ENCODE peak calls at places on chromosomes 6 and 20, in six cellular contexts. X, F, N, G, K and L are unnamed samples. For H3K4me1, the result is how much of the 10 kb centered on the place peaks cover.

GRCh38 chr20:18443841-18444240 is 23.0 kb downstream of the DZANK1 start:
- DNase-seq in G (no peak), N (no peak), X (no peak), K (no peak), F (no peak), L (no peak)

GRCh38 chr20:29876911-29877285 is 1380.6 kb upstream of the DEFB115 start:
- DNase-seq in N (no peak), F (no peak), G (no peak), K (no peak), X (no peak), L (no peak)

GRCh38 chr6:134683783-134684765 is 265.8 kb downstream of the ALDH8A1 start:
- DNase-seq in X (peak), G (no peak), K (no peak), N (no peak), F (no peak), L (no peak)

GRCh38 chr20:40497781-40498691 is 191.0 kb downstream of the MAFB start:
- DNase-seq in F (no peak), N (no peak), X (peak), K (no peak), G (no peak), L (no peak)

GRCh38 chr6:147268254-147268653 is 64.0 kb downstream of the STXBP5 start:
- DNase-seq in G (no peak), K (no peak), N (no peak), X (peak), F (no peak), L (no peak)

GRCh38 chr6:104118274-104118673 is 741.4 kb downstream of the HACE1 start:
- DNase-seq in F (no peak), N (no peak), X (peak), K (peak), G (no peak), L (no peak)

GRCh38 chr6:34073504-34073903 is 72.4 kb downstream of the GRM4 start:
- DNase-seq in F (no peak), X (no peak), K (no peak), G (no peak), N (no peak), L (no peak)

GRCh38 chr6:144675231-144675861 is 390.2 kb downstream of the UTRN start:
- DNase-seq in X (peak), K (no peak), N (no peak), G (peak), F (no peak), L (no peak)

GRCh38 chr6:118042855-118043254 is 135.8 kb downstream of the SLC35F1 start:
- DNase-seq in F (no peak), K (no peak), X (no peak), N (no peak), G (no peak), L (no peak)

GRCh38 chr20:47262365-47263013 is 94.0 kb downstream of the ZMYND8 start:
- DNase-seq in X (no peak), G (no peak), N (no peak), F (no peak), K (no peak), L (peak)
- H3K4me1 ChIP-seq in X (under half), G (under half), N (under half), F (under half), K (under half), L (half or more)

GRCh38 chr20:3210346-3210745 is 1.0 kb downstream of the ITPA start:
- DNase-seq in G (no peak), N (no peak), F (no peak), K (no peak), X (no peak), L (no peak)
- H2AFZ ChIP-seq in G (no peak), N (no peak), F (no peak), K (no peak), X (peak), L (no peak)

GRCh38 chr6:98838027-98838426 is 3.7 kb downstream of the POU3F2 start:
- DNase-seq in K (no peak), G (no peak), N (no peak), X (no peak), F (no peak), L (no peak)

GRCh38 chr6:98840385-98840784 is 6.0 kb downstream of the POU3F2 start:
- DNase-seq in G (no peak), K (no peak), X (no peak), F (no peak), N (no peak), L (no peak)

GRCh38 chr6:98841114-98841513 is 6.7 kb downstream of the POU3F2 start:
- DNase-seq in K (no peak), X (no peak), F (no peak), G (no peak), N (no peak), L (no peak)

GRCh38 chr6:98841589-98842488 is 7.5 kb downstream of the POU3F2 start:
- DNase-seq in G (no peak), F (no peak), N (no peak), K (no peak), X (no peak), L (no peak)

DNA sequence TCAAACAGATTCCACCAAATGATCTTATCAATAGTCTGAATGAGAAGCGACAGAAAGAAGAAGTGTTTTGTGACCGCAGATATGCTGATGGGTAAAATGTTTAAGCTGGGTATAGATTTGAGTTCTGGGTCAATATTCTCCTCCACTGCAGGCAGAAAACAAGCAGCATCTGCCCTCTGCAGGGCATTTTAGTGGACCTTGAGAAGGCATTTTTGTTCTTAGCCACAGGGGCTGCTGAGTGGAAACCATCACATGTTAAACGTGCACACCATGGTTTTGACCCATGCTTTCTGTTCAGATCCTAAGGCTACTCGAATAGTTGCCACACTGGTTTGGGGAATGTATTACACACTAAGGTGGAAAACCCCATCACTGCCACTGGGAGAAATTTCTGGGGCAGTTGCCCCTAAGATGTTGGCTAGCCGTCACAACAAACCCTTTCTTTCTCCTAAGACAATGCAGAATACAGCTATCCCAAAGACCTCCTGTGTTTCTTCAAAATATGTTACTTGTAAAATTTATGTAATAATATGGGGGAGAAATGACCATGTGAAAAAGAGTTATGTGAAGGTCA is 5.5 kb downstream of the POU3F2 start:
- DNase-seq in X (no peak), N (no peak), G (peak), K (no peak), F (peak), L (no peak)
- TF ChIP-seq CTCF in X (peak), N (peak), G (peak), K (peak), F (peak), L (no peak)

DNA sequence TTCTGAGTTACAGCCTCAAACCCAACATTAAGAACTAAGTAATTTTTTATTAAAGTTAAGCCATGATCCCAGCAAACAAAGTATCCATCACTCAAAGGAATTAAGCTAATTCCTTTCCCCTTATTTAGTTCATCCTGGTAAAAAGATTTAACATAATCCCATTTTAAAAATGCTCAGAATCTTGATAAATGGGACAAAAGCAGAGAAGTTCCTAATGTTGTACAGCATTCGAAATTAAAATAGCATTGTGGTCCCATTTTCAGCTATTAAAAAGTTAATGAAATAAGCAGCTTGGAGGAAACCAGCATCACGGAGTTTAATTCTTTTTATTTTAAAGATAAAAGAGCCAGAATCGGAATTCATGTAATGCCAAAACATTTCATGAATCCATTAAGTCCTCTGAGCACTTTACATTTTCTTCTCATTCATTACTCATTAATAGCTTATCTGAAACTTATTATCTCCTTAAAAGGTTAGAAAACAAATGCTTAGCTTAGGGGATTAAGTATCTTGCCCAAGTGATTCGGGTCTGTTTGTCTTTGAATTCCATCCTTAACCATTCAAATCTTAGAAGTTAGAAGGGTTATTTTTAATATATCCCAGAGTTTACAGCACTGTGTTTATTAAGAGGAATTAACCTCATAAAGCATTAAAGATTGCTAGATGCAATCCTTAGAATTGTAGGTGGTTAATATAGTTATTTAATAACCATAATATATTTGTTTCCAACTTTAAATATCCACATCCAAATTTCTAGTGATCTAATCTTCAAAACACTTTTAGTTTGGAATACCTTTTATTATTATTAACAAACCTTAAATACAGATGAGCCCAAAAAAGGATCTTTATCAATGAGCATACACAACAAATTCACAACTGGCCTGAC is 11.2 kb downstream of the RBM39 start:
- DNase-seq in K (no peak), G (no peak), N (no peak), F (no peak), X (no peak), L (no peak)
- H3K4me1 ChIP-seq in K (under half), G (under half), N (under half), F (under half), X (under half), L (under half)

DNA sequence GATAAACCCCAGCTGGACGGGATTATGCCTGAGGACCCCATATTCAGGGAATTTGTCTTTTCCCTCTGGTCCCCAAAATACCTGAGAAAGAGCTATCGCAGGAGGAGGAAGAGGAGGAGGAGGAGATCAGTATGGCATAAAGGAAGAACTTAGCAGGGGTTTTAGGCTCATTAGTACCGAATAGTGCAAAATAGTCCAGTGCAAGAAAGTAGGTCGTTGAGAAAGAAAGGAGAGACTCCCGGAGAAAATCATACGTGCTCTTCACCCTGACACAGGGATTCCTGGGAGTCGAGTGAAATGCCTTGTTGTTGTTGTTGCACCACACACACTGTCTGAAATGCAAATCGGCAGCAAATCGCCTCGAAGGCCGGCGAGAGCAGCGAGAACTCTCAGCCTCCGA is 178.9 kb upstream of the ARID1B start:
- DNase-seq in G (no peak), N (no peak), X (no peak), K (no peak), F (no peak), L (no peak)
- H2AFZ ChIP-seq in G (no peak), N (no peak), X (no peak), K (no peak), F (peak), L (no peak)

DNA sequence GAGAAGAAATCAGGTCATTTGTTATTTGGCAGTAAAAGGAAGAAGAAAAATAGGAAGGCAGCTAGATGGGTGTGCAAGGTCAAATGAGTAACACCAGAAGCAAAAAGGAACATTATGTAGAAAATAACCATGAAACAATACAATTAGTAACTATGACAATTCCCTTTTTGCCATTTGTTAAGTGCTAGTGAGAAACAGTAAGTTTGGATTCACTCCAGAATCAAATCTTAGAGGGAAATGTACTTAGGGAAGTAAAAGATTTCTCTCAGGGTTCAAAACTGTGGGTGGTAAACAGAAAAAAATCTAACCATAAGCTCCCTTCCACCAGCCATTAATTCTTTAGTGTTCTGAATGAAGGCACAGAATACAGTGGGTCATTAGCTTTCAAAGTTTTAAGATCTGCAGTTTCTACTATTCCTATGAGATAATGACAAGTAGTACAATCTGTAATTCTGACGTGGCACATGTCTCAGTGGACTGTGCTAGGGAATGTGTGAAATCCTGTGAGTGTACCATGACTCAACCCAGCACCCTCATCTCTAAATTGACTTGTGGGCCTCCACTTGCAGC is 17.1 kb downstream of the REPS1 start:
- DNase-seq in X (peak), G (peak), N (no peak), K (peak), F (no peak), L (no peak)
- TF ChIP-seq CTCF in X (no peak), G (no peak), N (no peak), K (no peak), F (no peak), L (no peak)

DNA sequence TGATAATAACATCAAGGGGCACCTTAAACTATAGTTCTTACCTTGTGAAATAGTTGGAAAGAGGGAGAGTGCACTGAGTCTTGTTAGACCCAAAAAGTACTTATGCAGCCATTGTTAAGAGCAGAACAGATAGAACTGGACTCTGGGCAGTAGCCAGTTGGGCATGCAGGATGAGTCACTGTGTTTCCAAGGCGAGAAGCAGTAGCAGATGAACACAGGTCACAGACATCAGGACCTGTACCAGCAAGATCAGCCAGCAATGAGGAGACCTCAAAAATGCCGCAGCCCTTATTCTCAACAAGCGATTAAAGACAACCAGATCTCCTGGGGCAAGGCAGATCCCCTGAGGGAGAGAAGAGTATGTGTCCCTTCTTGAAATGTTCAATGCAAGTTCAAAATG is 79.0 kb downstream of the SAMD3 start:
- DNase-seq in K (no peak), G (no peak), X (peak), F (no peak), N (no peak), L (no peak)
- H3K4me1 ChIP-seq in K (under half), G (under half), X (under half), F (under half), N (under half), L (under half)

GRCh38 chr6:157767757-157768156 is 55.3 kb upstream of the SNX9 start:
- DNase-seq in X (no peak), K (no peak), F (no peak), G (no peak), N (no peak), L (no peak)
- H2AFZ ChIP-seq in X (no peak), K (no peak), F (no peak), G (no peak), N (no peak), L (no peak)

DNA sequence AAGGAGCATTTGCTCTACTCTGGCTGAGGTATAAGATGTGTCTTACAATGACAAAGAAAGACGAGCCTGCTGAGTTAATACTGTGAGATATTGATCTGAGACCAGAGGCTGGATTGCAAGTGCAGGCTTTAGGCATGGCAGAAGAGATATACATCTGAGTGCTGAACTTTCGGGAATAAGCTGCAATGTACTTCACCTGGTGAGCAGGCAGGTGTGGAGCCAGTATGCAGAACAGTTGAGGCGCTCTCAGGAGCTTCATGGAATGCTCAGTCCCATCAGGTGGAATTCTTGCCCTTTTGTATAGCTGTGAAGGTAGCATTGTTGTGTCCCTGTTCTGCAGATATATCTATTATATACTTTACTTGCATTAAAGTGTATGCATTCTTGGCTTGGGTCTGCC is 179.3 kb upstream of the RIMS1 start:
- DNase-seq in X (no peak), K (no peak), N (no peak), G (no peak), F (peak), L (no peak)
- TF ChIP-seq CTCF in X (no peak), K (no peak), N (no peak), G (no peak), F (no peak), L (no peak)